ENCODE peak calls at places on chromosomes 6 and 20, in nine cellular contexts. One of them, this sample, is unnamed.

GRCh38 chr6:33689879-33690278 is 21.6 kb downstream of the UQCC2 start:
- DNase-seq in H1: no peak
- DNase-seq in sigmoid colon: no peak
- DNase-seq in transverse colon: no peak
- DNase-seq in GM12878: no peak
- DNase-seq in K562: no peak
- DNase-seq in upper lobe of left lung: no peak
- DNase-seq in stomach: no peak
- DNase-seq in HepG2: no peak
- DNase-seq in this sample: no peak

GRCh38 chr6:81929828-81930227 is 177.3 kb upstream of the TENT5A start:
- DNase-seq in GM12878: no peak
- DNase-seq in H1: no peak
- DNase-seq in HepG2: no peak
- DNase-seq in transverse colon: no peak
- DNase-seq in stomach: no peak
- DNase-seq in K562: no peak
- DNase-seq in sigmoid colon: no peak
- DNase-seq in upper lobe of left lung: no peak
- DNase-seq in this sample: no peak

GRCh38 chr6:116246089-116246488 is 7.8 kb downstream of the TSPYL4 start:
- DNase-seq in stomach: no peak
- DNase-seq in K562: peak
- DNase-seq in H1: no peak
- DNase-seq in upper lobe of left lung: no peak
- DNase-seq in transverse colon: no peak
- DNase-seq in sigmoid colon: no peak
- DNase-seq in GM12878: no peak
- DNase-seq in HepG2: no peak
- DNase-seq in this sample: no peak

GRCh38 chr6:35499372-35499771 is 2.5 kb upstream of the TEAD3 start:
- DNase-seq in upper lobe of left lung: no peak
- DNase-seq in K562: no peak
- DNase-seq in sigmoid colon: no peak
- DNase-seq in stomach: no peak
- DNase-seq in transverse colon: no peak
- DNase-seq in HepG2: no peak
- DNase-seq in H1: no peak
- DNase-seq in GM12878: no peak
- DNase-seq in this sample: no peak

GRCh38 chr6:117483645-117484016 is 1.2 kb downstream of the DCBLD1 start:
- DNase-seq in H1: no peak
- DNase-seq in stomach: no peak
- DNase-seq in K562: peak
- DNase-seq in HepG2: peak
- DNase-seq in transverse colon: peak
- DNase-seq in sigmoid colon: no peak
- DNase-seq in upper lobe of left lung: no peak
- DNase-seq in GM12878: no peak
- DNase-seq in this sample: no peak

GRCh38 chr6:110949679-110950285 is 8.7 kb upstream of the GTF3C6 start:
- DNase-seq in sigmoid colon: no peak
- DNase-seq in K562: no peak
- DNase-seq in GM12878: no peak
- DNase-seq in transverse colon: no peak
- DNase-seq in stomach: no peak
- DNase-seq in H1: no peak
- DNase-seq in HepG2: no peak
- DNase-seq in upper lobe of left lung: no peak
- DNase-seq in this sample: no peak

GRCh38 chr6:132780770-132781371 is 17.6 kb downstream of the SLC18B1 start:
- DNase-seq in upper lobe of left lung: no peak
- DNase-seq in stomach: no peak
- DNase-seq in transverse colon: no peak
- DNase-seq in HepG2: peak
- DNase-seq in H1: no peak
- DNase-seq in GM12878: no peak
- DNase-seq in K562: no peak
- DNase-seq in sigmoid colon: no peak
- DNase-seq in this sample: no peak

GRCh38 chr6:45378324-45378926 is 691 bp upstream of the SUPT3H start:
- DNase-seq in K562: no peak
- DNase-seq in upper lobe of left lung: peak
- DNase-seq in transverse colon: no peak
- DNase-seq in stomach: peak
- DNase-seq in H1: no peak
- DNase-seq in HepG2: no peak
- DNase-seq in sigmoid colon: no peak
- DNase-seq in GM12878: no peak
- DNase-seq in this sample: no peak

GRCh38 chr6:9896806-9897205 is 518.1 kb downstream of the TFAP2A start:
- DNase-seq in K562: no peak
- DNase-seq in transverse colon: no peak
- DNase-seq in HepG2: no peak
- DNase-seq in sigmoid colon: no peak
- DNase-seq in stomach: no peak
- DNase-seq in H1: no peak
- DNase-seq in GM12878: no peak
- DNase-seq in upper lobe of left lung: no peak
- DNase-seq in this sample: no peak

GRCh38 chr20:50234288-50234687 is 43.7 kb downstream of the CEBPB start:
- DNase-seq in sigmoid colon: no peak
- DNase-seq in H1: no peak
- DNase-seq in GM12878: no peak
- DNase-seq in stomach: no peak
- DNase-seq in HepG2: no peak
- DNase-seq in upper lobe of left lung: no peak
- DNase-seq in K562: no peak
- DNase-seq in transverse colon: no peak
- DNase-seq in this sample: no peak

GRCh38 chr20:50918403-50918802 is 12.8 kb downstream of the ADNP start:
- DNase-seq in H1: no peak
- DNase-seq in K562: no peak
- DNase-seq in HepG2: no peak
- DNase-seq in GM12878: no peak
- DNase-seq in sigmoid colon: no peak
- DNase-seq in upper lobe of left lung: no peak
- DNase-seq in stomach: no peak
- DNase-seq in transverse colon: no peak
- DNase-seq in this sample: no peak

GRCh38 chr20:50220093-50220893 is 29.7 kb downstream of the CEBPB start:
- DNase-seq in transverse colon: no peak
- DNase-seq in K562: no peak
- DNase-seq in HepG2: no peak
- DNase-seq in GM12878: no peak
- DNase-seq in upper lobe of left lung: no peak
- DNase-seq in sigmoid colon: no peak
- DNase-seq in H1: no peak
- DNase-seq in stomach: no peak
- DNase-seq in this sample: no peak

GRCh38 chr6:170278743-170279094 is 12.2 kb downstream of the DLL1 start:
- DNase-seq in transverse colon: no peak
- DNase-seq in upper lobe of left lung: no peak
- DNase-seq in H1: no peak
- DNase-seq in sigmoid colon: peak
- DNase-seq in stomach: no peak
- DNase-seq in HepG2: no peak
- DNase-seq in GM12878: no peak
- DNase-seq in K562: no peak
- DNase-seq in this sample: no peak

GRCh38 chr6:152176219-152176745 is 368.8 kb downstream of the ESR1 start:
- DNase-seq in H1: no peak
- DNase-seq in HepG2: no peak
- DNase-seq in upper lobe of left lung: no peak
- DNase-seq in transverse colon: no peak
- DNase-seq in K562: no peak
- DNase-seq in sigmoid colon: no peak
- DNase-seq in GM12878: no peak
- DNase-seq in stomach: no peak
- DNase-seq in this sample: no peak

GRCh38 chr20:34302723-34303528 is at the start of gene AHCY:
- DNase-seq in transverse colon: peak
- DNase-seq in upper lobe of left lung: peak
- DNase-seq in GM12878: peak
- DNase-seq in sigmoid colon: peak
- DNase-seq in H1: peak
- DNase-seq in stomach: peak
- DNase-seq in K562: peak
- DNase-seq in HepG2: peak
- DNase-seq in this sample: peak
- TF ChIP-seq POLR2A in transverse colon: peak
- TF ChIP-seq POLR2A in upper lobe of left lung: peak
- TF ChIP-seq POLR2A in GM12878: peak
- TF ChIP-seq POLR2A in sigmoid colon: peak
- TF ChIP-seq POLR2A in H1: peak
- TF ChIP-seq POLR2A in stomach: no peak
- TF ChIP-seq POLR2A in K562: peak
- TF ChIP-seq POLR2A in HepG2: peak
- TF ChIP-seq POLR2A in this sample: peak

DNA sequence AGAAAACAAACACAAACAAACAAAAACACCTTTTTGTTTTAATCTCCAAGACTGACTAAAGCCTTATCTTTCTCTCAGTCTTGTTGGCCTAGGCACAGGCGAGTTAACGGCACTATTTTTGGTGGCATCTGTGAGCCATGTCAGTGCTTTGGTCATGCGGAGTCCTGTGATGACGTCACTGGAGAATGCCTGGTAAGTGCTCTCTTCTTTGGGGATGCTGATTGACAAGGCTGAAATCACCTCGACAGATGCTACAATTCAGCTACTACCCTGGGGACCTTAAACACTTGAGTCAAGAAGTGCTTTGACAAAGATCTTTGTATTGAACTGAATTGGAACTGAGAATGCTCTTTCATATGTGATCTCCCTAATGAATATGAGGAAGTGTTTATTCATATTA is 384.1 kb downstream of the LAMA2 start:
- DNase-seq in GM12878: no peak
- DNase-seq in upper lobe of left lung: no peak
- DNase-seq in transverse colon: no peak
- DNase-seq in stomach: no peak
- DNase-seq in K562: no peak
- DNase-seq in H1: no peak
- DNase-seq in sigmoid colon: no peak
- DNase-seq in HepG2: no peak
- DNase-seq in this sample: no peak
- TF ChIP-seq POLR2AphosphoS5 in GM12878: no peak
- TF ChIP-seq POLR2AphosphoS5 in upper lobe of left lung: no peak
- TF ChIP-seq POLR2AphosphoS5 in transverse colon: no peak
- TF ChIP-seq POLR2AphosphoS5 in stomach: no peak
- TF ChIP-seq POLR2AphosphoS5 in K562: no peak
- TF ChIP-seq POLR2AphosphoS5 in H1: no peak
- TF ChIP-seq POLR2AphosphoS5 in sigmoid colon: no peak
- TF ChIP-seq POLR2AphosphoS5 in HepG2: no peak
- TF ChIP-seq POLR2AphosphoS5 in this sample: no peak

GRCh38 chr20:20521736-20522135 is 153.8 kb downstream of the INSM1 start:
- DNase-seq in GM12878: no peak
- DNase-seq in K562: no peak
- DNase-seq in HepG2: no peak
- DNase-seq in H1: no peak
- DNase-seq in upper lobe of left lung: no peak
- DNase-seq in sigmoid colon: no peak
- DNase-seq in transverse colon: no peak
- DNase-seq in stomach: no peak
- DNase-seq in this sample: no peak

GRCh38 chr20:20525756-20526155 is 157.9 kb downstream of the INSM1 start:
- DNase-seq in upper lobe of left lung: no peak
- DNase-seq in K562: no peak
- DNase-seq in H1: no peak
- DNase-seq in sigmoid colon: no peak
- DNase-seq in GM12878: no peak
- DNase-seq in stomach: no peak
- DNase-seq in transverse colon: no peak
- DNase-seq in HepG2: no peak
- DNase-seq in this sample: no peak

GRCh38 chr20:20527661-20528060 is 159.8 kb downstream of the INSM1 start:
- DNase-seq in upper lobe of left lung: no peak
- DNase-seq in GM12878: no peak
- DNase-seq in H1: no peak
- DNase-seq in transverse colon: no peak
- DNase-seq in HepG2: no peak
- DNase-seq in sigmoid colon: no peak
- DNase-seq in K562: no peak
- DNase-seq in stomach: no peak
- DNase-seq in this sample: no peak

GRCh38 chr20:20528896-20529295 is 161.0 kb downstream of the INSM1 start:
- DNase-seq in H1: no peak
- DNase-seq in sigmoid colon: no peak
- DNase-seq in upper lobe of left lung: no peak
- DNase-seq in transverse colon: no peak
- DNase-seq in K562: no peak
- DNase-seq in HepG2: no peak
- DNase-seq in GM12878: no peak
- DNase-seq in stomach: no peak
- DNase-seq in this sample: no peak

GRCh38 chr20:20525214-20525613 is 157.3 kb downstream of the INSM1 start:
- DNase-seq in sigmoid colon: no peak
- DNase-seq in upper lobe of left lung: no peak
- DNase-seq in GM12878: no peak
- DNase-seq in K562: no peak
- DNase-seq in H1: no peak
- DNase-seq in stomach: no peak
- DNase-seq in HepG2: no peak
- DNase-seq in transverse colon: no peak
- DNase-seq in this sample: no peak
- TF ChIP-seq EP300 in sigmoid colon: peak
- TF ChIP-seq EP300 in upper lobe of left lung: no peak
- TF ChIP-seq EP300 in GM12878: no peak
- TF ChIP-seq EP300 in K562: no peak
- TF ChIP-seq EP300 in H1: no peak
- TF ChIP-seq EP300 in stomach: no peak
- TF ChIP-seq EP300 in HepG2: no peak
- TF ChIP-seq EP300 in transverse colon: no peak
- TF ChIP-seq EP300 in this sample: no peak

DNA sequence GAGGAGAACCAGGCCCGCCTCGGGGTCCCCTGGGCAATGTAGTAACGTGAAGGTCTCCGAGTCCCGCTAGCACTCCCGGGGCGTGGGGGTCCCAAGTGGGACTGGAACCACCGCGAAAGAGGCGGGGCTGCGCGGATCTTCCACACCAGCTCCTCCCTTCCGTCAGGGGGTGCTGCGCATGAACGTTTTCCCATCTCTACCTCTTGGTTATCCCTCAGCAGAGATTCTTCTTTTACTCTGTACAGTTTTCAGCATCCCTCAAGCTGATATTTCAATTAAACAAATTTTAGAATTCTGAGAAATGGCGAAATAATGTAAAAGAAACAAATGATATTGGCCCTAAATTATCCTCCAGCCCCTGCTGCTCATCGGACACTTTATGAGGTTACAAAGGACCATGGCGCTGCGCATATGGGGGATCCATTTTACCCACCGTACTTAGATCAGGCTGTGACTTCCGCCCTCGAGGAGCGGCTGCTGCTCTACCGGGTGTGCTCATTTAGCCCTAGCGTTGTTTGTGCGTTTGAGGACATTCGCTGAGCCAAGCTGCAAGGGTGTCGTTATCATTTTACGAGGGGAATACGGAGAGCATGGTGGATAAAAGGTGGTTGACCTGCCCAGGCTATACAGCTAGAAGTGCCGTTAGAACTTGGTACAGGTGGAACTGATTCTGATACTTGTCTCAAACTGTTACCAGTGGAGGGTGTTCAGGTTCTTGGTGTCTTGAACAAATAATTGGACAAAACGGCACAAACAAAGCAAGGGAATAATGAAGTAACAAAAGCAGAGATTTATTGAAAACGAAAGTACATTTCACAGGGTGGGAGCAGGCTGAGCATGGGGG is 75.2 kb upstream of the CHD6 start:
- DNase-seq in transverse colon: peak
- DNase-seq in K562: peak
- DNase-seq in H1: peak
- DNase-seq in sigmoid colon: peak
- DNase-seq in GM12878: peak
- DNase-seq in stomach: peak
- DNase-seq in HepG2: peak
- DNase-seq in upper lobe of left lung: peak
- DNase-seq in this sample: peak
- TF ChIP-seq POLR2A in transverse colon: peak
- TF ChIP-seq POLR2A in K562: peak
- TF ChIP-seq POLR2A in H1: no peak
- TF ChIP-seq POLR2A in sigmoid colon: peak
- TF ChIP-seq POLR2A in GM12878: peak
- TF ChIP-seq POLR2A in stomach: peak
- TF ChIP-seq POLR2A in HepG2: peak
- TF ChIP-seq POLR2A in upper lobe of left lung: peak
- TF ChIP-seq POLR2A in this sample: peak